ENCODE peak calls at places on chromosomes 12 and 14, in eight cellular contexts. H is stimulated activated CD4-positive, alpha-beta T cell treated with anti-CD3 and anti-CD28 coated beads, Interleukin-4, amount 100 ng/mL, for 24 hours; S is natural killer cell; T is NCI-H2029; J is tibial artery; O is EL; K is T-helper 17 cell; D is stimulated activated CD8-positive, alpha-beta memory T cell treated with anti-CD3 and anti-CD28 coated beads, Interleukin-4, amount 100 ng/mL, for 24 hours. F is an unnamed sample.

GRCh38 chr14:74362361-74362915 is 14.2 kb downstream of the VRTN start:
- DNase-seq in K (peak), T (peak), D (peak), H (peak), J (peak), S (peak), O (peak), F (peak)

GRCh38 chr14:41362134-41362533 is 244.5 kb upstream of the LRFN5 start:
- DNase-seq in J (no peak), S (no peak), T (no peak), D (no peak), K (no peak), O (no peak), H (no peak), F (no peak)

GRCh38 chr12:94207467-94208432 is 59.4 kb downstream of the PLXNC1 start:
- DNase-seq in O (no peak), H (peak), K (no peak), S (peak), J (no peak), T (no peak), D (peak), F (no peak)

GRCh38 chr14:105274600-105274999 is 26.2 kb downstream of the BRF1 start:
- DNase-seq in O (no peak), T (no peak), H (no peak), K (no peak), D (no peak), J (no peak), S (no peak), F (no peak)

GRCh38 chr12:51390457-51391046 is 654 bp downstream of the GALNT6 start:
- DNase-seq in K (no peak), D (no peak), T (no peak), O (no peak), S (no peak), H (no peak), J (no peak), F (no peak)

GRCh38 chr12:113932411-113933196 is 33.5 kb downstream of the RBM19 start:
- DNase-seq in H (no peak), S (no peak), T (no peak), K (no peak), D (no peak), O (no peak), J (no peak), F (no peak)

GRCh38 chr14:72753879-72754400 is 140.0 kb downstream of the DPF3 start:
- DNase-seq in H (no peak), O (no peak), J (no peak), D (no peak), S (no peak), T (no peak), K (no peak), F (no peak)

GRCh38 chr12:62250671-62251608 is 9.3 kb upstream of the USP15 start:
- DNase-seq in S (no peak), J (peak), T (no peak), O (peak), H (no peak), D (no peak), K (no peak), F (no peak)

GRCh38 chr12:108939594-108939993 is 59.7 kb downstream of the DAO start:
- DNase-seq in O (peak), S (no peak), K (no peak), J (no peak), T (no peak), D (no peak), H (no peak), F (no peak)

GRCh38 chr12:31732926-31733548 is 4.2 kb upstream of the AMN1 start:
- DNase-seq in K (no peak), S (no peak), T (no peak), O (peak), D (peak), H (peak), J (no peak), F (no peak)

GRCh38 chr14:80658733-80659132 is 282.8 kb downstream of the CEP128 start:
- DNase-seq in T (no peak), H (no peak), D (no peak), S (no peak), J (no peak), O (no peak), K (no peak), F (no peak)

GRCh38 chr14:36658091-36659009 is 3.3 kb upstream of the PAX9 start:
- DNase-seq in S (no peak), J (no peak), D (no peak), T (no peak), O (no peak), H (no peak), K (no peak), F (peak)

GRCh38 chr12:58657175-58657574 is 263.1 kb downstream of the LRIG3 start:
- DNase-seq in K (no peak), S (no peak), T (no peak), D (no peak), H (no peak), O (no peak), J (no peak), F (no peak)

GRCh38 chr12:96146747-96147146 is 47.4 kb upstream of the ELK3 start:
- DNase-seq in O (no peak), H (no peak), T (no peak), D (no peak), S (no peak), J (no peak), K (no peak), F (no peak)

GRCh38 chr12:72296389-72296788 is 24.2 kb downstream of the TRHDE start:
- DNase-seq in H (no peak), T (no peak), O (peak), J (no peak), K (no peak), S (no peak), D (no peak), F (no peak)

GRCh38 chr14:49861581-49861922 is 9.0 kb upstream of the NEMF start:
- DNase-seq in O (peak), T (peak), K (no peak), S (peak), J (peak), D (peak), H (peak), F (peak)

GRCh38 chr12:117733292-117733805 is 235.4 kb downstream of the KSR2 start:
- DNase-seq in J (no peak), S (no peak), K (no peak), T (no peak), H (no peak), O (no peak), D (no peak), F (no peak)

GRCh38 chr14:32384464-32384863 is 55.4 kb downstream of the AKAP6 start:
- DNase-seq in O (no peak), D (no peak), K (no peak), S (no peak), J (no peak), H (no peak), T (no peak), F (no peak)

GRCh38 chr12:108734200-108734906 is 3.0 kb upstream of the CORO1C start:
- DNase-seq in H (no peak), J (no peak), S (no peak), K (no peak), T (no peak), O (peak), D (no peak), F (no peak)

GRCh38 chr14:81277096-81277495 is 56.3 kb upstream of the GTF2A1 start:
- DNase-seq in J (no peak), K (no peak), D (no peak), T (no peak), S (no peak), H (no peak), O (no peak), F (no peak)